ENCODE peak calls at places on chromosomes 3 and 15, in eight cellular contexts. One of them, this sample, is unnamed.

GRCh38 chr15:75928680-75929608 is 25.3 kb downstream of the FBXO22 start:
- DNase-seq in stimulated activated CD4-positive, alpha-beta T cell treated with anti-CD3 and anti-CD28 coated beads, Interleukin-4, amount 100 ng/mL, for 4 hours: no peak
- DNase-seq in MV-4-11: peak
- DNase-seq in left ventricle myocardium inferior: no peak
- DNase-seq in endothelial cell of umbilical vein: no peak
- DNase-seq in AML-193: no peak
- DNase-seq in sciatic nerve: no peak
- DNase-seq in activated naive CD8-positive, alpha-beta T cell treated with anti-CD3 and anti-CD28 coated beads for 36 hours: no peak
- DNase-seq in this sample: no peak

GRCh38 chr3:119555309-119555735 is 4.1 kb downstream of the CD80 start:
- DNase-seq in stimulated activated CD4-positive, alpha-beta T cell treated with anti-CD3 and anti-CD28 coated beads, Interleukin-4, amount 100 ng/mL, for 4 hours: no peak
- DNase-seq in MV-4-11: peak
- DNase-seq in left ventricle myocardium inferior: peak
- DNase-seq in endothelial cell of umbilical vein: peak
- DNase-seq in AML-193: no peak
- DNase-seq in sciatic nerve: no peak
- DNase-seq in activated naive CD8-positive, alpha-beta T cell treated with anti-CD3 and anti-CD28 coated beads for 36 hours: no peak
- DNase-seq in this sample: no peak

GRCh38 chr3:179446501-179446900 is 4.8 kb downstream of the GNB4 start:
- DNase-seq in stimulated activated CD4-positive, alpha-beta T cell treated with anti-CD3 and anti-CD28 coated beads, Interleukin-4, amount 100 ng/mL, for 4 hours: no peak
- DNase-seq in MV-4-11: peak
- DNase-seq in left ventricle myocardium inferior: no peak
- DNase-seq in endothelial cell of umbilical vein: peak
- DNase-seq in AML-193: peak
- DNase-seq in sciatic nerve: no peak
- DNase-seq in activated naive CD8-positive, alpha-beta T cell treated with anti-CD3 and anti-CD28 coated beads for 36 hours: no peak
- DNase-seq in this sample: no peak

GRCh38 chr15:70584838-70585706 is 178.3 kb downstream of the UACA start:
- DNase-seq in stimulated activated CD4-positive, alpha-beta T cell treated with anti-CD3 and anti-CD28 coated beads, Interleukin-4, amount 100 ng/mL, for 4 hours: peak
- DNase-seq in MV-4-11: no peak
- DNase-seq in left ventricle myocardium inferior: no peak
- DNase-seq in endothelial cell of umbilical vein: no peak
- DNase-seq in AML-193: no peak
- DNase-seq in sciatic nerve: no peak
- DNase-seq in activated naive CD8-positive, alpha-beta T cell treated with anti-CD3 and anti-CD28 coated beads for 36 hours: peak
- DNase-seq in this sample: no peak

GRCh38 chr3:166713787-166714186 is 666.3 kb downstream of the ZBBX start:
- DNase-seq in stimulated activated CD4-positive, alpha-beta T cell treated with anti-CD3 and anti-CD28 coated beads, Interleukin-4, amount 100 ng/mL, for 4 hours: no peak
- DNase-seq in MV-4-11: no peak
- DNase-seq in left ventricle myocardium inferior: no peak
- DNase-seq in endothelial cell of umbilical vein: no peak
- DNase-seq in AML-193: no peak
- DNase-seq in sciatic nerve: no peak
- DNase-seq in activated naive CD8-positive, alpha-beta T cell treated with anti-CD3 and anti-CD28 coated beads for 36 hours: no peak
- DNase-seq in this sample: no peak

GRCh38 chr3:155382396-155383042 is 89.0 kb upstream of the STRIT1 start:
- DNase-seq in stimulated activated CD4-positive, alpha-beta T cell treated with anti-CD3 and anti-CD28 coated beads, Interleukin-4, amount 100 ng/mL, for 4 hours: peak
- DNase-seq in MV-4-11: peak
- DNase-seq in left ventricle myocardium inferior: peak
- DNase-seq in endothelial cell of umbilical vein: peak
- DNase-seq in AML-193: peak
- DNase-seq in sciatic nerve: peak
- DNase-seq in activated naive CD8-positive, alpha-beta T cell treated with anti-CD3 and anti-CD28 coated beads for 36 hours: peak
- DNase-seq in this sample: peak

GRCh38 chr15:22806156-22806555 is 19.7 kb downstream of the NIPA1 start:
- DNase-seq in stimulated activated CD4-positive, alpha-beta T cell treated with anti-CD3 and anti-CD28 coated beads, Interleukin-4, amount 100 ng/mL, for 4 hours: no peak
- DNase-seq in MV-4-11: no peak
- DNase-seq in left ventricle myocardium inferior: no peak
- DNase-seq in endothelial cell of umbilical vein: no peak
- DNase-seq in AML-193: no peak
- DNase-seq in sciatic nerve: no peak
- DNase-seq in activated naive CD8-positive, alpha-beta T cell treated with anti-CD3 and anti-CD28 coated beads for 36 hours: no peak
- DNase-seq in this sample: peak

GRCh38 chr3:15634671-15635661 is 33.4 kb downstream of the BTD start:
- DNase-seq in stimulated activated CD4-positive, alpha-beta T cell treated with anti-CD3 and anti-CD28 coated beads, Interleukin-4, amount 100 ng/mL, for 4 hours: no peak
- DNase-seq in MV-4-11: no peak
- DNase-seq in left ventricle myocardium inferior: no peak
- DNase-seq in endothelial cell of umbilical vein: peak
- DNase-seq in AML-193: no peak
- DNase-seq in sciatic nerve: peak
- DNase-seq in activated naive CD8-positive, alpha-beta T cell treated with anti-CD3 and anti-CD28 coated beads for 36 hours: no peak
- DNase-seq in this sample: no peak

GRCh38 chr15:90710436-90710835 is 6.7 kb upstream of the BLM start:
- DNase-seq in stimulated activated CD4-positive, alpha-beta T cell treated with anti-CD3 and anti-CD28 coated beads, Interleukin-4, amount 100 ng/mL, for 4 hours: no peak
- DNase-seq in MV-4-11: no peak
- DNase-seq in left ventricle myocardium inferior: no peak
- DNase-seq in endothelial cell of umbilical vein: no peak
- DNase-seq in AML-193: no peak
- DNase-seq in sciatic nerve: no peak
- DNase-seq in activated naive CD8-positive, alpha-beta T cell treated with anti-CD3 and anti-CD28 coated beads for 36 hours: no peak
- DNase-seq in this sample: no peak

GRCh38 chr15:48954538-48954937 is 9.2 kb downstream of the SHC4 start:
- DNase-seq in stimulated activated CD4-positive, alpha-beta T cell treated with anti-CD3 and anti-CD28 coated beads, Interleukin-4, amount 100 ng/mL, for 4 hours: no peak
- DNase-seq in MV-4-11: no peak
- DNase-seq in left ventricle myocardium inferior: no peak
- DNase-seq in endothelial cell of umbilical vein: no peak
- DNase-seq in AML-193: no peak
- DNase-seq in sciatic nerve: no peak
- DNase-seq in activated naive CD8-positive, alpha-beta T cell treated with anti-CD3 and anti-CD28 coated beads for 36 hours: no peak
- DNase-seq in this sample: no peak

GRCh38 chr3:116127464-116127863 is 317.8 kb downstream of the LSAMP start:
- DNase-seq in stimulated activated CD4-positive, alpha-beta T cell treated with anti-CD3 and anti-CD28 coated beads, Interleukin-4, amount 100 ng/mL, for 4 hours: no peak
- DNase-seq in MV-4-11: no peak
- DNase-seq in left ventricle myocardium inferior: no peak
- DNase-seq in endothelial cell of umbilical vein: no peak
- DNase-seq in AML-193: no peak
- DNase-seq in sciatic nerve: no peak
- DNase-seq in activated naive CD8-positive, alpha-beta T cell treated with anti-CD3 and anti-CD28 coated beads for 36 hours: no peak
- DNase-seq in this sample: no peak

GRCh38 chr3:129360224-129360623 is 68.2 kb downstream of the EFCAB12 start:
- DNase-seq in stimulated activated CD4-positive, alpha-beta T cell treated with anti-CD3 and anti-CD28 coated beads, Interleukin-4, amount 100 ng/mL, for 4 hours: no peak
- DNase-seq in MV-4-11: no peak
- DNase-seq in left ventricle myocardium inferior: no peak
- DNase-seq in endothelial cell of umbilical vein: no peak
- DNase-seq in AML-193: no peak
- DNase-seq in sciatic nerve: no peak
- DNase-seq in activated naive CD8-positive, alpha-beta T cell treated with anti-CD3 and anti-CD28 coated beads for 36 hours: no peak
- DNase-seq in this sample: no peak

GRCh38 chr3:4721511-4721911 is 228.4 kb downstream of the ITPR1 start:
- DNase-seq in stimulated activated CD4-positive, alpha-beta T cell treated with anti-CD3 and anti-CD28 coated beads, Interleukin-4, amount 100 ng/mL, for 4 hours: no peak
- DNase-seq in MV-4-11: no peak
- DNase-seq in left ventricle myocardium inferior: no peak
- DNase-seq in endothelial cell of umbilical vein: no peak
- DNase-seq in AML-193: no peak
- DNase-seq in sciatic nerve: no peak
- DNase-seq in activated naive CD8-positive, alpha-beta T cell treated with anti-CD3 and anti-CD28 coated beads for 36 hours: no peak
- DNase-seq in this sample: no peak

GRCh38 chr15:75455982-75456531 is 4.6 kb upstream of the SIN3A start:
- DNase-seq in stimulated activated CD4-positive, alpha-beta T cell treated with anti-CD3 and anti-CD28 coated beads, Interleukin-4, amount 100 ng/mL, for 4 hours: peak
- DNase-seq in MV-4-11: peak
- DNase-seq in left ventricle myocardium inferior: no peak
- DNase-seq in endothelial cell of umbilical vein: peak
- DNase-seq in AML-193: peak
- DNase-seq in sciatic nerve: no peak
- DNase-seq in activated naive CD8-positive, alpha-beta T cell treated with anti-CD3 and anti-CD28 coated beads for 36 hours: peak
- DNase-seq in this sample: no peak

GRCh38 chr15:77239892-77240608 is 169.1 kb upstream of the TSPAN3 start:
- DNase-seq in stimulated activated CD4-positive, alpha-beta T cell treated with anti-CD3 and anti-CD28 coated beads, Interleukin-4, amount 100 ng/mL, for 4 hours: no peak
- DNase-seq in MV-4-11: no peak
- DNase-seq in left ventricle myocardium inferior: no peak
- DNase-seq in endothelial cell of umbilical vein: no peak
- DNase-seq in AML-193: no peak
- DNase-seq in sciatic nerve: no peak
- DNase-seq in activated naive CD8-positive, alpha-beta T cell treated with anti-CD3 and anti-CD28 coated beads for 36 hours: no peak
- DNase-seq in this sample: no peak